ENCODE peak calls at places on chromosomes 16 and 17, in four cellular contexts. One of them, this sample, is unnamed.

GRCh38 chr17:79621151-79621940 is 10.5 kb upstream of the RBFOX3 start:
- DNase-seq in K562: no peak
- DNase-seq in A549: no peak
- DNase-seq in GM12878: no peak
- DNase-seq in this sample: no peak

GRCh38 chr17:40442392-40443195 is 656 bp upstream of the IGFBP4 start:
- DNase-seq in K562: peak; percentile 53
- DNase-seq in A549: peak; percentile 73
- DNase-seq in GM12878: no peak
- DNase-seq in this sample: peak; percentile 47

GRCh38 chr17:74840989-74841666 is 18.6 kb downstream of the GRIN2C start:
- DNase-seq in K562: peak; percentile 37
- DNase-seq in A549: no peak
- DNase-seq in GM12878: no peak
- DNase-seq in this sample: peak; percentile 20

GRCh38 chr17:2724783-2725164 is 13.2 kb upstream of the CLUH start:
- DNase-seq in K562: no peak
- DNase-seq in A549: peak; percentile 85
- DNase-seq in GM12878: no peak
- DNase-seq in this sample: peak; percentile 26

GRCh38 chr17:83053779-83054451 is 25.5 kb upstream of the METRNL start:
- DNase-seq in K562: no peak
- DNase-seq in A549: no peak
- DNase-seq in GM12878: no peak
- DNase-seq in this sample: no peak

GRCh38 chr16:7185689-7186088 is 147.0 kb upstream of the RBFOX1 start:
- DNase-seq in K562: no peak
- DNase-seq in A549: peak; percentile 4
- DNase-seq in GM12878: no peak
- DNase-seq in this sample: no peak

GRCh38 chr17:67491009-67491677 is 114.1 kb downstream of the PITPNC1 start:
- DNase-seq in K562: no peak
- DNase-seq in A549: peak; percentile 91
- DNase-seq in GM12878: no peak
- DNase-seq in this sample: peak; percentile 98

GRCh38 chr16:71933913-71934696 is 38.8 kb downstream of the IST1 start:
- DNase-seq in K562: peak; percentile 36
- DNase-seq in A549: no peak
- DNase-seq in GM12878: no peak
- DNase-seq in this sample: peak; percentile 79

GRCh38 chr17:27807567-27808470 is 7.5 kb upstream of the NOS2 start:
- DNase-seq in K562: peak; percentile 31
- DNase-seq in A549: no peak
- DNase-seq in GM12878: peak; percentile 83
- DNase-seq in this sample: no peak

GRCh38 chr17:54891176-54891821 is 9.4 kb upstream of the TOM1L1 start:
- DNase-seq in K562: peak; percentile 75
- DNase-seq in A549: peak; percentile 57
- DNase-seq in GM12878: no peak
- DNase-seq in this sample: peak; percentile 73

GRCh38 chr16:69150146-69150865 is 17.9 kb downstream of the UTP4 start:
- DNase-seq in K562: peak; percentile 54
- DNase-seq in A549: peak; percentile 76
- DNase-seq in GM12878: no peak
- DNase-seq in this sample: peak; percentile 81

GRCh38 chr17:61422116-61422799 is 22.6 kb downstream of the TBX2 start:
- DNase-seq in K562: no peak
- DNase-seq in A549: no peak
- DNase-seq in GM12878: no peak
- DNase-seq in this sample: no peak

GRCh38 chr17:3965123-3965800 is 1.0 kb upstream of the ATP2A3 start:
- DNase-seq in K562: peak; percentile 83
- DNase-seq in A549: peak; percentile 83
- DNase-seq in GM12878: peak; percentile 33
- DNase-seq in this sample: no peak

GRCh38 chr17:4710693-4711634 is 532 bp downstream of the ARRB2 start:
- DNase-seq in K562: no peak
- DNase-seq in A549: no peak
- DNase-seq in GM12878: no peak
- DNase-seq in this sample: no peak

GRCh38 chr17:2396568-2397246 is 4.2 kb downstream of the MNT start:
- DNase-seq in K562: peak; percentile 81
- DNase-seq in A549: peak; percentile 98
- DNase-seq in GM12878: peak; percentile 68
- DNase-seq in this sample: peak; percentile 98

GRCh38 chr17:55285340-55286301 is 20.9 kb downstream of the HLF start:
- DNase-seq in K562: no peak
- DNase-seq in A549: peak; percentile 46
- DNase-seq in GM12878: no peak
- DNase-seq in this sample: peak; percentile 68

GRCh38 chr16:70570967-70571570 is 47.5 kb downstream of the SF3B3 start:
- DNase-seq in K562: no peak
- DNase-seq in A549: no peak
- DNase-seq in GM12878: no peak
- DNase-seq in this sample: no peak

GRCh38 chr16:87636050-87636684 is 33.9 kb downstream of the JPH3 start:
- DNase-seq in K562: peak; percentile 89
- DNase-seq in A549: peak; percentile 87
- DNase-seq in GM12878: no peak
- DNase-seq in this sample: peak; percentile 64

GRCh38 chr16:88758944-88759244 is 26.1 kb downstream of the PIEZO1 start:
- DNase-seq in K562: no peak
- DNase-seq in A549: no peak
- DNase-seq in GM12878: no peak
- DNase-seq in this sample: no peak

GRCh38 chr17:81840826-81841778 is 6.3 kb upstream of the PPP1R27 start:
- DNase-seq in K562: no peak
- DNase-seq in A549: no peak
- DNase-seq in GM12878: no peak
- DNase-seq in this sample: no peak
- TF ChIP-seq CEBPB in K562: no peak
- TF ChIP-seq CEBPB in A549: no peak
- TF ChIP-seq CEBPB in GM12878: no peak
- TF ChIP-seq CEBPB in this sample: no peak

GRCh38 chr16:646679-647172 is 2.4 kb upstream of the WDR90 start:
- DNase-seq in K562: no peak
- DNase-seq in A549: no peak
- DNase-seq in GM12878: no peak
- DNase-seq in this sample: no peak

GRCh38 chr16:647173-647902 is 1.8 kb upstream of the WDR90 start:
- DNase-seq in K562: no peak
- DNase-seq in A549: no peak
- DNase-seq in GM12878: no peak
- DNase-seq in this sample: no peak

GRCh38 chr16:648786-649589 is at the start of gene WDR90:
- DNase-seq in K562: no peak
- DNase-seq in A549: peak; percentile 94
- DNase-seq in GM12878: peak; percentile 61
- DNase-seq in this sample: peak; percentile 86

GRCh38 chr16:649646-650045 is 481 bp downstream of the WDR90 start:
- DNase-seq in K562: no peak
- DNase-seq in A549: no peak
- DNase-seq in GM12878: no peak
- DNase-seq in this sample: no peak

GRCh38 chr16:648071-648785 is 937 bp upstream of the WDR90 start:
- DNase-seq in K562: no peak
- DNase-seq in A549: peak; percentile 54
- DNase-seq in GM12878: no peak
- DNase-seq in this sample: no peak
- TF ChIP-seq CEBPB in K562: no peak
- TF ChIP-seq CEBPB in A549: no peak
- TF ChIP-seq CEBPB in GM12878: no peak
- TF ChIP-seq CEBPB in this sample: no peak

DNA sequence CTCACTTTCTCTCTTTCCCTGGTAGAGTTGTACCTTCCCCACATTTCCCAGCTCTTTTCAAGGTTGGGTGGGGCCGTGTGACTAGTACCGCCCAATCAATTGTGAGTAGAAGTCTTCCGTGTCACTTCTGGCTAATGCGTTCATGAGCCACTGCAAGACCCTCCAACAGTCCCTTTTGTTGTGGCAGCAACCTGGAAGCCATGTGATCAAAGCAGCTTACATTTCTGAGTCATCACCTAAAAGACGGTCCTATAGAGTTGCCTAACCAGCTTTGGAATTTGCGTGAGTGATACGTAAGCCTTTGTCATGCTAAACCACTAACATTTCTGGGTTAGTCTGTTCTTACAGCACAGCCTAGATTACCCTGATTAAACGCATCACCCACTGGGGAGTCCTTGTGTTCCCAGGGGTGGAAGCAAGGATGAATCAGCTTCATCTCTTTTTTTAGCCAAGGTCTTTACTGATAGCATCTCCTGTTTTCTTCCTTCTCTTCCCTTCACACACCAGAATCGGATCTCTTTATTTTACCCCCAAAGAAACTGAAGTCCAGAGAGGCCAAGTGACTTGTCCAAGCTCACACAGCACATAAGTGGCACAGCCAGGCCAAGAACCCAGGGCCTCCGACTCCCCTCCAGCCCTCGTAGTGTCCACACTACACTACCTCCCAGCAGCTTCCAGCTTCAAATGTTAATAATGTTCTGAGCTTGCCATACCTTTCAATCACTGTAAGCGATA is 366.3 kb upstream of the XYLT1 start:
- DNase-seq in K562: no peak
- DNase-seq in A549: peak; percentile 58
- DNase-seq in GM12878: no peak
- DNase-seq in this sample: peak; percentile 98
- TF ChIP-seq CEBPB in K562: no peak
- TF ChIP-seq CEBPB in A549: no peak
- TF ChIP-seq CEBPB in GM12878: no peak
- TF ChIP-seq CEBPB in this sample: peak; percentile 94

DNA sequence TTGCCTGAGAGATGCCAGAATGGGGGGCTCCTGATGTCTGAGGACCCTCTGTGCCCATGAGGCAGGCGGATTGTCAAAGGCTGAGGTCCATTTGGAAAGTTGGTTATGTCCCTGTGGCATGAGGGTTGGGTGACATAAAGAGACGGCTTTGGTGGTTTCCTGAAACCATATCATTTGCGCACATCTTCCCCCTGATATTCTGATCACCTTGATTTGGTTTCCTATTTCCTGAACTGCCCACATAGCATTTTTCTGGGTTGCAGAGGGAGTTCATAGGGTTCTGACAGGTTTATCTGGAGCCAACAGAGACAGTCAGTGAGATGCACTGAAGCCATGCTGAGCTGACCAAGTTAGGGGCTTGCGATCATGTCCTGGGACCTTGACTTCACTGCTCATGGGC is 15.7 kb upstream of the RNF222 start:
- DNase-seq in K562: no peak
- DNase-seq in A549: no peak
- DNase-seq in GM12878: no peak
- DNase-seq in this sample: no peak
- TF ChIP-seq CEBPB in K562: no peak
- TF ChIP-seq CEBPB in A549: no peak
- TF ChIP-seq CEBPB in GM12878: no peak
- TF ChIP-seq CEBPB in this sample: no peak

GRCh38 chr16:85003723-85004586 is 7.4 kb downstream of the ZDHHC7 start:
- DNase-seq in K562: no peak
- DNase-seq in A549: no peak
- DNase-seq in GM12878: no peak
- DNase-seq in this sample: no peak
- TF ChIP-seq CEBPB in K562: no peak
- TF ChIP-seq CEBPB in A549: no peak
- TF ChIP-seq CEBPB in GM12878: no peak
- TF ChIP-seq CEBPB in this sample: no peak

GRCh38 chr17:64386412-64387144 is 4.1 kb downstream of the PECAM1 start:
- DNase-seq in K562: peak; percentile 25
- DNase-seq in A549: no peak
- DNase-seq in GM12878: no peak
- DNase-seq in this sample: no peak

GRCh38 chr17:64387145-64387473 is 3.6 kb downstream of the PECAM1 start:
- DNase-seq in K562: no peak
- DNase-seq in A549: no peak
- DNase-seq in GM12878: no peak
- DNase-seq in this sample: no peak

GRCh38 chr17:64388961-64389565 is 1.6 kb downstream of the PECAM1 start:
- DNase-seq in K562: no peak
- DNase-seq in A549: no peak
- DNase-seq in GM12878: no peak
- DNase-seq in this sample: no peak

GRCh38 chr17:64385187-64386083 is 5.2 kb downstream of the PECAM1 start:
- DNase-seq in K562: peak; percentile 78
- DNase-seq in A549: peak; percentile 63
- DNase-seq in GM12878: peak; percentile 66
- DNase-seq in this sample: peak; percentile 88

DNA sequence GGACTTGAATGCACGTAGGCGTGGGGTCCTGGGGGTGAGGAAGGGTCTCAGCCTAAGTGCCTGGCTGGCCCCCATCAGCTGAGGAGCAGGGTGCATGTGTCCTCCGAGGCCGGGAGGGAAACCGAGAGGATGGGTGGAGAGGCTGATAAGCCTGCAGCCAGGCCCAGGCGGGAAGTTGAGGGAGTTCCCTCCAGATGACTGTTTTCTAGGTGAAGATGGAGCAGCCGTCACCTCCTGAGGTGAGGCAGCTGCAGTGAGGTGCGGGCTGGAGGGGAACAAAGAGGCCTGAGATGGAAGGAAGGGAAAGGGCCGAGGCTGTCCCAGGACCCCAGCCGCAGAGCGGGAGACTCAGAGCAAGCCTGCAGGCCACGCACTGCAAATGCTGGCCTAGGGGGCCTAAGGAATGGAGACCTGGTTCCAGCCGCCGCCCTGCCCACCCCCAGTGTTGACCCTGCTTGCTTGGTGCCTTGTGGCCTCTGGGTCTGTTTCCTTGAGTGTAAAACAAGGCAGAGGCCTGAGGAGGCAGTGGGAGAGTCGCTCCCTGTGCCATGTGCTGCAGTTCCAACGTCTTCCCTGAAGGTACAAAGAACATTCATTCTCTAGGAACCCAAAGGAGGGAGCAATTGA is 3.0 kb downstream of the PECAM1 start:
- DNase-seq in K562: peak; percentile 61
- DNase-seq in A549: no peak
- DNase-seq in GM12878: no peak
- DNase-seq in this sample: no peak
- TF ChIP-seq CEBPB in K562: no peak
- TF ChIP-seq CEBPB in A549: no peak
- TF ChIP-seq CEBPB in GM12878: no peak
- TF ChIP-seq CEBPB in this sample: no peak

GRCh38 chr17:47715669-47716325 is 17.2 kb upstream of the TBX21 start:
- DNase-seq in K562: no peak
- DNase-seq in A549: no peak
- DNase-seq in GM12878: no peak
- DNase-seq in this sample: no peak

GRCh38 chr17:47717845-47718621 is 15.0 kb upstream of the TBX21 start:
- DNase-seq in K562: no peak
- DNase-seq in A549: no peak
- DNase-seq in GM12878: no peak
- DNase-seq in this sample: no peak

GRCh38 chr17:47714773-47715396 is 18.2 kb upstream of the TBX21 start:
- DNase-seq in K562: no peak
- DNase-seq in A549: no peak
- DNase-seq in GM12878: peak; percentile 67
- DNase-seq in this sample: no peak

GRCh38 chr17:47717261-47717697 is 15.8 kb upstream of the TBX21 start:
- DNase-seq in K562: peak; percentile 34
- DNase-seq in A549: no peak
- DNase-seq in GM12878: no peak
- DNase-seq in this sample: no peak

GRCh38 chr17:47716381-47716780 is 16.7 kb upstream of the TBX21 start:
- DNase-seq in K562: no peak
- DNase-seq in A549: no peak
- DNase-seq in GM12878: no peak
- DNase-seq in this sample: no peak
- TF ChIP-seq CEBPB in K562: no peak
- TF ChIP-seq CEBPB in A549: no peak
- TF ChIP-seq CEBPB in GM12878: no peak
- TF ChIP-seq CEBPB in this sample: no peak

This sample was measured in IMR-90.